ENCODE peak calls at places on chromosomes 12 and 14, in eight cellular contexts. K, L, O, U, R, Z, H and E are unnamed samples.

GRCh38 chr12:64610660-64611429 is 550 bp downstream of the RASSF3 start:
- DNase-seq in K (no peak), L (peak), O (no peak), U (peak), R (peak), Z (peak), H (peak), E (peak)

GRCh38 chr12:53042607-53043454 is 7.0 kb upstream of the TNS2 start:
- DNase-seq in K (no peak), L (no peak), O (no peak), U (no peak), R (no peak), Z (no peak), H (no peak), E (no peak)

GRCh38 chr12:27705263-27705662 is 5.4 kb upstream of the MRPS35 start:
- DNase-seq in K (no peak), L (no peak), O (no peak), U (no peak), R (peak), Z (no peak), H (no peak), E (no peak)

GRCh38 chr12:29041621-29042020 is 107.5 kb upstream of the FAR2 start:
- DNase-seq in K (no peak), L (no peak), O (no peak), U (no peak), R (no peak), Z (peak), H (no peak), E (no peak)

GRCh38 chr12:124298685-124299410 is 4.0 kb downstream of the RFLNA start:
- DNase-seq in K (no peak), L (no peak), O (no peak), U (no peak), R (no peak), Z (no peak), H (no peak), E (no peak)

GRCh38 chr12:55685671-55686070 is 22.0 kb downstream of the ITGA7 start:
- DNase-seq in K (no peak), L (no peak), O (no peak), U (no peak), R (no peak), Z (no peak), H (no peak), E (no peak)

GRCh38 chr12:71972441-71973074 is 33.9 kb downstream of the TPH2 start:
- DNase-seq in K (no peak), L (no peak), O (no peak), U (no peak), R (no peak), Z (no peak), H (no peak), E (no peak)

GRCh38 chr14:92942136-92942535 is 19.2 kb downstream of the CHGA start:
- DNase-seq in K (no peak), L (no peak), O (no peak), U (no peak), R (no peak), Z (no peak), H (no peak), E (no peak)

GRCh38 chr12:94941440-94941862 is 62.0 kb downstream of the NDUFA12 start:
- DNase-seq in K (peak), L (peak), O (no peak), U (peak), R (no peak), Z (peak), H (no peak), E (no peak)

GRCh38 chr12:54591001-54591591 is 2.6 kb upstream of the PPP1R1A start:
- DNase-seq in K (no peak), L (no peak), O (no peak), U (no peak), R (no peak), Z (no peak), H (no peak), E (no peak)

GRCh38 chr14:64880382-64881121 is 845 bp upstream of the SPTB start:
- DNase-seq in K (no peak), L (peak), O (no peak), U (peak), R (peak), Z (peak), H (peak), E (peak)

GRCh38 chr12:105343836-105344235 is 13.3 kb downstream of the C12orf75 start:
- DNase-seq in K (no peak), L (no peak), O (no peak), U (no peak), R (no peak), Z (no peak), H (no peak), E (no peak)

GRCh38 chr14:76872796-76873432 is 46.7 kb downstream of the LRRC74A start:
- DNase-seq in K (no peak), L (peak), O (no peak), U (peak), R (peak), Z (peak), H (peak), E (peak)

GRCh38 chr14:99034711-99035171 is 237.3 kb downstream of the BCL11B start:
- DNase-seq in K (no peak), L (no peak), O (no peak), U (no peak), R (no peak), Z (no peak), H (no peak), E (no peak)
- TF ChIP-seq CTCF in K (no peak), L (no peak), O (no peak), U (no peak), R (no peak), Z (no peak), H (no peak), E (no peak)

GRCh38 chr12:2693204-2693860 is 101.4 kb upstream of the FKBP4 start:
- DNase-seq in K (no peak), L (no peak), O (no peak), U (peak), R (no peak), Z (no peak), H (no peak), E (no peak)
- TF ChIP-seq CTCF in K (no peak), L (no peak), O (no peak), U (peak), R (no peak), Z (no peak), H (peak), E (peak)

DNA sequence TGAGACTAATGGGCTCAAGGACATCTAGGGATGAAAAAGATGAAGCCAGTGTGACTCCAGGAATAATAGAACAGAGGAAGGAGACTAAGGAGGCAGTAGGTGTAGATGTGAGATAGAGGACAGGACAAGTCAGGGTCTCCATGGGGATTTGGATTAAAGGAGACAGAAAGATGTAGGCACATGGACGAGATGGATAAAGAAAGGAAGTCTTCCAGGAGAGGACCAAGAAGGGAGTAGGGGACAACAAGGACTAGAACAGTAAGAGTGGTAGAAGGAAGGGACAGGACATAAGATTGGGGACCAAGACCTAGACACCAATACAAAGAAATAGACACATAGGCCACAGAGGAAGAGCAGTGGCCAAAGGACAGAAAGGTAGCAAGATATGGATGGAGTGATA is 7.1 kb upstream of the PCK2 start:
- DNase-seq in K (no peak), L (no peak), O (no peak), U (no peak), R (no peak), Z (no peak), H (no peak), E (no peak)
- TF ChIP-seq CTCF in K (no peak), L (no peak), O (no peak), U (no peak), R (no peak), Z (no peak), H (no peak), E (no peak)

GRCh38 chr12:103965590-103966407 is at the start of gene TDG:
- DNase-seq in K (peak), L (peak), O (peak), U (peak), R (peak), Z (peak), H (peak), E (peak)
- TF ChIP-seq CTCF in K (no peak), L (peak), O (peak), U (no peak), R (no peak), Z (no peak), H (peak), E (no peak)

GRCh38 chr14:54564799-54565235 is 2.1 kb upstream of the SAMD4A start:
- DNase-seq in K (no peak), L (no peak), O (no peak), U (no peak), R (no peak), Z (peak), H (no peak), E (no peak)
- TF ChIP-seq CTCF in K (no peak), L (no peak), O (no peak), U (no peak), R (no peak), Z (peak), H (no peak), E (no peak)

GRCh38 chr14:80636071-80636470 is 305.5 kb downstream of the CEP128 start:
- DNase-seq in K (no peak), L (no peak), O (no peak), U (peak), R (no peak), Z (peak), H (no peak), E (no peak)
- TF ChIP-seq CTCF in K (no peak), L (no peak), O (peak), U (no peak), R (peak), Z (peak), H (peak), E (peak)

DNA sequence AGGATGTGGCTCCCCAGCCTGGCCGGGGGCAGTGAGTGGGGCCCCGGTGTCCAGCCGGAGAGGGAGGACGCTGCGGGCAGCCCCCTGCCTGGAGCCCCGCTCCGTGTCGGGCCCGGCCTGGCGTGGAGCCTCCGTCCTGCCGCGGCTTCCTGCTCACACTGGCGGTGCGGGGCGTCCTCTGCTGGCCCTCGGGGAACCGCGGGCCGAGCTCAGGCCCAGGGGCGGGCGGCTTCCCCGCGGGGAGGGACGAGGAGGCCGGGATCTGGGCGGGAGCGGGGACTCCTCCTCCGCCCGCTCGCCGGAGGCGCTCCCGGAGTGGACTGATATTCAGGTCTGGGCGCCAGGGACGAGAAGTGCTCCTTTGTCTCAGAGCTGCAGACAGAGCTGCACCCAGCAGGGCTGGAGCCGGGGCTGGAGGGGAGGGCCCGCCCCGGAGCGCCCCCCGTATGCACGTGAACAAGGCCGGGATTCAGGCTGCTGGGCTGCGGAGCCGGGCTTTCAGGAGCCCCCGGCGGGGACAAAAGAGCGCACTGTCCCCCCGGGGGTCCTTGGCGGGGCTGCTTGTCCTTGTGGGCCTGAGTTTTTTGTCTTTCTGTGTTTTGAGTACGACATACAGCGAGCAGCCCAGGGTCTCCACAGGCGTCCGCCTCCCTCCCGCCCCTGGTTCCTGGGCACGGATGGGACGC is 2.3 kb downstream of the MMP17 start:
- DNase-seq in K (no peak), L (peak), O (no peak), U (peak), R (peak), Z (peak), H (peak), E (peak)
- TF ChIP-seq CTCF in K (peak), L (peak), O (peak), U (peak), R (no peak), Z (peak), H (peak), E (peak)

GRCh38 chr12:96356831-96357230 is 43.4 kb downstream of the CDK17 start:
- DNase-seq in K (no peak), L (no peak), O (no peak), U (no peak), R (no peak), Z (no peak), H (no peak), E (no peak)
- TF ChIP-seq CTCF in K (no peak), L (no peak), O (no peak), U (no peak), R (no peak), Z (no peak), H (no peak), E (no peak)

GRCh38 chr12:15155271-15155670 is 65.9 kb downstream of the RERG start:
- DNase-seq in K (no peak), L (no peak), O (no peak), U (no peak), R (no peak), Z (no peak), H (no peak), E (no peak)

GRCh38 chr12:15158114-15158513 is 63.1 kb downstream of the RERG start:
- DNase-seq in K (no peak), L (no peak), O (no peak), U (no peak), R (no peak), Z (no peak), H (no peak), E (no peak)

GRCh38 chr12:15152864-15153263 is 68.4 kb downstream of the RERG start:
- DNase-seq in K (no peak), L (no peak), O (no peak), U (no peak), R (no peak), Z (peak), H (no peak), E (no peak)

GRCh38 chr12:15154108-15154507 is 67.1 kb downstream of the RERG start:
- DNase-seq in K (no peak), L (no peak), O (no peak), U (no peak), R (no peak), Z (no peak), H (no peak), E (no peak)

DNA sequence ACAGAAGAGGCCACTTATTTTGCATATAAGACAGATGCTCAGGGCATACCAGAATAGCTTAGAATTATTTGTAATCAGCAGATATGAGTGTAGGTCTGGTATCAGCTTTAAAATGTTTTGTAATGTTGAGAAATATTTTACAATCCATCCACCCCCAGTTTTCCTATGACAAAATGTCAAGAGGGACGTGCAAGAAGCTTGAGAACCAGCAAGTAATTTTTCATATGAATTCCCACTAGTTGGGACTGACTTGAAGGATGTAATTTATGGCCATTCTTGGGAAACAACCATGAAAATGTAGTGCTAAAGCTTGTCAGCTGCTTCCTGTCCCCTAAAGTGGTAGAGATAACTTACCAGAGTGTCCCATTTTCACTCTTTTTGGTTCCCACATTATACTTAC is 64.0 kb downstream of the RERG start:
- DNase-seq in K (no peak), L (no peak), O (no peak), U (no peak), R (no peak), Z (no peak), H (no peak), E (no peak)
- TF ChIP-seq CTCF in K (no peak), L (no peak), O (no peak), U (no peak), R (no peak), Z (no peak), H (no peak), E (no peak)